ENCODE peak calls at places on chromosomes 5 and 9, in five cellular contexts. One of them, this sample, is unnamed.
A peak's percentile ranks its signal among the peaks of the same experiment; 100 is the strongest.

GRCh38 chr9:134593286-134593685 is 48.3 kb upstream of the COL5A1 start:
- DNase-seq in Calu3: no peak
- DNase-seq in bronchial epithelial cell: no peak
- DNase-seq in kidney epithelial cell: no peak
- DNase-seq in progenitor cell of endocrine pancreas: no peak
- DNase-seq in this sample: no peak

GRCh38 chr9:137353223-137354152 is 51.4 kb upstream of the NRARP start:
- DNase-seq in Calu3: no peak
- DNase-seq in bronchial epithelial cell: no peak
- DNase-seq in kidney epithelial cell: no peak
- DNase-seq in progenitor cell of endocrine pancreas: no peak
- DNase-seq in this sample: no peak

GRCh38 chr5:133821889-133822288 is 146.5 kb downstream of the C5orf15 start:
- DNase-seq in Calu3: no peak
- DNase-seq in bronchial epithelial cell: no peak
- DNase-seq in kidney epithelial cell: no peak
- DNase-seq in progenitor cell of endocrine pancreas: no peak
- DNase-seq in this sample: no peak

GRCh38 chr5:53418844-53419243 is 61.6 kb upstream of the FST start:
- DNase-seq in Calu3: no peak
- DNase-seq in bronchial epithelial cell: peak; percentile 99
- DNase-seq in kidney epithelial cell: peak; percentile 29
- DNase-seq in progenitor cell of endocrine pancreas: no peak
- DNase-seq in this sample: no peak

GRCh38 chr5:154197801-154198461 is 7.4 kb downstream of the GALNT10 start:
- DNase-seq in Calu3: peak; percentile 69
- DNase-seq in bronchial epithelial cell: peak; percentile 96
- DNase-seq in kidney epithelial cell: peak; percentile 82
- DNase-seq in progenitor cell of endocrine pancreas: no peak
- DNase-seq in this sample: peak; percentile 89

GRCh38 chr5:198516-198915 is 7.2 kb downstream of the LRRC14B start:
- DNase-seq in Calu3: no peak
- DNase-seq in bronchial epithelial cell: no peak
- DNase-seq in kidney epithelial cell: no peak
- DNase-seq in progenitor cell of endocrine pancreas: no peak
- DNase-seq in this sample: no peak

GRCh38 chr5:164708831-164709230 is 1203.4 kb downstream of the MAT2B start:
- DNase-seq in Calu3: no peak
- DNase-seq in bronchial epithelial cell: no peak
- DNase-seq in kidney epithelial cell: no peak
- DNase-seq in progenitor cell of endocrine pancreas: no peak
- DNase-seq in this sample: no peak

GRCh38 chr5:150645070-150645700 is 4.7 kb downstream of the SYNPO start:
- DNase-seq in Calu3: no peak
- DNase-seq in bronchial epithelial cell: no peak
- DNase-seq in kidney epithelial cell: peak; percentile 80
- DNase-seq in progenitor cell of endocrine pancreas: no peak
- DNase-seq in this sample: no peak

GRCh38 chr5:150774145-150774544 is 4.4 kb upstream of the SMIM3 start:
- DNase-seq in Calu3: no peak
- DNase-seq in bronchial epithelial cell: peak; percentile 99
- DNase-seq in kidney epithelial cell: peak; percentile 83
- DNase-seq in progenitor cell of endocrine pancreas: no peak
- DNase-seq in this sample: no peak

GRCh38 chr5:135645336-135645735 is 66.5 kb upstream of the CXCL14 start:
- DNase-seq in Calu3: no peak
- DNase-seq in bronchial epithelial cell: no peak
- DNase-seq in kidney epithelial cell: no peak
- DNase-seq in progenitor cell of endocrine pancreas: no peak
- DNase-seq in this sample: no peak

GRCh38 chr9:72905514-72906480 is 47.1 kb downstream of the ALDH1A1 start:
- DNase-seq in Calu3: no peak
- DNase-seq in bronchial epithelial cell: no peak
- DNase-seq in kidney epithelial cell: no peak
- DNase-seq in progenitor cell of endocrine pancreas: no peak
- DNase-seq in this sample: no peak

GRCh38 chr9:92141144-92142129 is 26.2 kb upstream of the SPTLC1 start:
- DNase-seq in Calu3: peak; percentile 40
- DNase-seq in bronchial epithelial cell: no peak
- DNase-seq in kidney epithelial cell: no peak
- DNase-seq in progenitor cell of endocrine pancreas: peak; percentile 52
- DNase-seq in this sample: no peak

GRCh38 chr5:142836048-142836447 is 65.9 kb downstream of the ARHGAP26 start:
- DNase-seq in Calu3: no peak
- DNase-seq in bronchial epithelial cell: no peak
- DNase-seq in kidney epithelial cell: no peak
- DNase-seq in progenitor cell of endocrine pancreas: no peak
- DNase-seq in this sample: no peak

GRCh38 chr9:21542780-21543179 is 60.7 kb upstream of the IFNE start:
- DNase-seq in Calu3: no peak
- DNase-seq in bronchial epithelial cell: no peak
- DNase-seq in kidney epithelial cell: no peak
- DNase-seq in progenitor cell of endocrine pancreas: no peak
- DNase-seq in this sample: no peak

GRCh38 chr5:56314536-56314935 is 81.4 kb upstream of the ANKRD55 start:
- DNase-seq in Calu3: no peak
- DNase-seq in bronchial epithelial cell: no peak
- DNase-seq in kidney epithelial cell: no peak
- DNase-seq in progenitor cell of endocrine pancreas: no peak
- DNase-seq in this sample: peak; percentile 29

GRCh38 chr5:57698785-57699184 is 216.2 kb upstream of the ACTBL2 start:
- DNase-seq in Calu3: no peak
- DNase-seq in bronchial epithelial cell: peak; percentile 96
- DNase-seq in kidney epithelial cell: peak; percentile 66
- DNase-seq in progenitor cell of endocrine pancreas: no peak
- DNase-seq in this sample: no peak

GRCh38 chr5:36371366-36371765 is 69.7 kb upstream of the RANBP3L start:
- DNase-seq in Calu3: no peak
- DNase-seq in bronchial epithelial cell: no peak
- DNase-seq in kidney epithelial cell: no peak
- DNase-seq in progenitor cell of endocrine pancreas: no peak
- DNase-seq in this sample: no peak

GRCh38 chr5:59798862-59799667 is 94.5 kb downstream of the PDE4D start:
- DNase-seq in Calu3: peak; percentile 57
- DNase-seq in bronchial epithelial cell: peak; percentile 78
- DNase-seq in kidney epithelial cell: no peak
- DNase-seq in progenitor cell of endocrine pancreas: no peak
- DNase-seq in this sample: peak; percentile 32

GRCh38 chr9:136682710-136683109 is 4.5 kb downstream of the AGPAT2 start:
- DNase-seq in Calu3: no peak
- DNase-seq in bronchial epithelial cell: no peak
- DNase-seq in kidney epithelial cell: no peak
- DNase-seq in progenitor cell of endocrine pancreas: no peak
- DNase-seq in this sample: no peak

GRCh38 chr9:114829686-114830085 is 23.8 kb upstream of the TNFSF15 start:
- DNase-seq in Calu3: no peak
- DNase-seq in bronchial epithelial cell: no peak
- DNase-seq in kidney epithelial cell: no peak
- DNase-seq in progenitor cell of endocrine pancreas: no peak
- DNase-seq in this sample: no peak

GRCh38 chr9:70588999-70589398 is 174.5 kb upstream of the KLF9 start:
- DNase-seq in Calu3: no peak
- DNase-seq in bronchial epithelial cell: no peak
- DNase-seq in kidney epithelial cell: no peak
- DNase-seq in progenitor cell of endocrine pancreas: no peak
- DNase-seq in this sample: no peak

GRCh38 chr9:128322342-128323191 is at the start of the genes COQ4 and TRUB2:
- DNase-seq in Calu3: peak; percentile 90
- DNase-seq in bronchial epithelial cell: peak; percentile 83
- DNase-seq in kidney epithelial cell: peak; percentile 63
- DNase-seq in progenitor cell of endocrine pancreas: peak; percentile 78
- DNase-seq in this sample: peak; percentile 96

GRCh38 chr5:67793418-67793817 is 422.1 kb upstream of the PIK3R1 start:
- DNase-seq in Calu3: no peak
- DNase-seq in bronchial epithelial cell: no peak
- DNase-seq in kidney epithelial cell: no peak
- DNase-seq in progenitor cell of endocrine pancreas: no peak
- DNase-seq in this sample: no peak

GRCh38 chr5:143618146-143618545 is 193.8 kb upstream of the HMHB1 start:
- DNase-seq in Calu3: no peak
- DNase-seq in bronchial epithelial cell: no peak
- DNase-seq in kidney epithelial cell: no peak
- DNase-seq in progenitor cell of endocrine pancreas: no peak
- DNase-seq in this sample: no peak

GRCh38 chr5:169290895-169291294 is 10.0 kb downstream of the SLIT3 start:
- DNase-seq in Calu3: no peak
- DNase-seq in bronchial epithelial cell: peak; percentile 35
- DNase-seq in kidney epithelial cell: no peak
- DNase-seq in progenitor cell of endocrine pancreas: no peak
- DNase-seq in this sample: no peak

GRCh38 chr5:57302164-57302563 is 128.3 kb downstream of the GPBP1 start:
- DNase-seq in Calu3: peak; percentile 78
- DNase-seq in bronchial epithelial cell: peak; percentile 81
- DNase-seq in kidney epithelial cell: peak; percentile 58
- DNase-seq in progenitor cell of endocrine pancreas: no peak
- DNase-seq in this sample: peak; percentile 81

GRCh38 chr5:123156577-123157296 is 67.7 kb downstream of the PRDM6 start:
- DNase-seq in Calu3: no peak
- DNase-seq in bronchial epithelial cell: peak; percentile 35
- DNase-seq in kidney epithelial cell: no peak
- DNase-seq in progenitor cell of endocrine pancreas: no peak
- DNase-seq in this sample: no peak

DNA sequence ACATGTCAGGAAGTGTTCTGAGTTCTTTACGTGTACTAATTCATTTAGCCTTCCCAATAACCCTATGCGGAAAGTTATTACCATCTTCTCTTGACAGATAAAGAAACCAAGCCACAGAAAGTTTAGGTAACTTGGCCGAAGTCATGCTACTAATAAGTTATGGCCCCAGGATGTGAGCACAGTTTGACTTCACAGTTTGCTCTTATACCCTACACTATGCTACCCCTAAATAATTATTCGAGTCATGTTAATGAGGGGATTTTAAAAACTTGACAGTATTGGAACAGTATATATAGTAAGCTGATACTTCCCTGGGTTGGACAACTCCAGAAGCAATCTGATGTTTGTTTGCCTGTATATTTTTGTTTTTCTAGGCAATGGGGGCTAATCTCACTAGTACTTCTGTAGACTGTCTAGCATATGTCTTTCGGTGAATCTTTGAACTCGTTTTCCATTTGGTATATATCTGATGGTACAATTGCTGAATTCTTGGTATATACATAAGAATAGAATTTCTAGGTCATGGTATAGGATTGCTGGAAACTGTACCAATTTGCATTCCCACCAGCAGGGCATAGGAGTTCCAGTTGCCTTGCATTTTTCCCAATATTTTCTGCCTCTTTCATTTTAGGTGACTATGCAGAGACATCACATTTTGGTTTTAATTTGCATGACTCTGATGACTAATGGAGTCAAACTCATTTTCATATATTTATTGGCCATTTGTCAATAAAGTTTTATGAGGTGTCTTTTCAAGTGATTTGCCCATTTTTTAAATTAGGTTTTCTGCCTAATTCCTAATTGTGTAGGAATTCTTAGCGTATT is 29.2 kb upstream of the PDCD1LG2 start:
- DNase-seq in Calu3: no peak
- DNase-seq in bronchial epithelial cell: no peak
- DNase-seq in kidney epithelial cell: no peak
- DNase-seq in progenitor cell of endocrine pancreas: no peak
- DNase-seq in this sample: no peak
- TF ChIP-seq CTCF in Calu3: no peak
- TF ChIP-seq CTCF in bronchial epithelial cell: no peak
- TF ChIP-seq CTCF in kidney epithelial cell: no peak
- TF ChIP-seq CTCF in progenitor cell of endocrine pancreas: peak; percentile 16
- TF ChIP-seq CTCF in this sample: no peak

DNA sequence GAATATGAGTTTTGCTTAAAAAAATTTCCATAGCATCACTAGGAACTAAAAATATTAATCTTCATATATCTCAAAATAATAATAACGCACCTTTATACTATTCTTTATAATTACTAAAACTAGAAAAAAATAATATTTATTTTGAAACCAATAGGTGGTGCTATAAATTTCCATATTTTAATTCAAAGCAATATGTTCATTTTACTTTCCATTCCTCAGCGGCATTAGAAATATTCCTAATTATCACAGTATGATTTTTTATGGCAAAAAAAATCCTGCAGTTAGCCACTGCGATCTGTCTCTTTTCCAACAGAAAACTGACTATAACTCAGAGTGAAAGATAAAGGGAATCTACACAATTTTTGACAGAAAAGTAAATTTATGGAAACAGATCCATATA is 167.4 kb upstream of the MPDZ start:
- DNase-seq in Calu3: no peak
- DNase-seq in bronchial epithelial cell: peak; percentile 8
- DNase-seq in kidney epithelial cell: no peak
- DNase-seq in progenitor cell of endocrine pancreas: no peak
- DNase-seq in this sample: no peak
- TF ChIP-seq CTCF in Calu3: no peak
- TF ChIP-seq CTCF in bronchial epithelial cell: no peak
- TF ChIP-seq CTCF in kidney epithelial cell: no peak
- TF ChIP-seq CTCF in progenitor cell of endocrine pancreas: no peak
- TF ChIP-seq CTCF in this sample: no peak

GRCh38 chr9:132543960-132544359 is 38.4 kb upstream of the BARHL1 start:
- DNase-seq in Calu3: no peak
- DNase-seq in bronchial epithelial cell: no peak
- DNase-seq in kidney epithelial cell: no peak
- DNase-seq in progenitor cell of endocrine pancreas: no peak
- DNase-seq in this sample: no peak
- TF ChIP-seq CTCF in Calu3: no peak
- TF ChIP-seq CTCF in bronchial epithelial cell: no peak
- TF ChIP-seq CTCF in kidney epithelial cell: no peak
- TF ChIP-seq CTCF in progenitor cell of endocrine pancreas: no peak
- TF ChIP-seq CTCF in this sample: no peak

GRCh38 chr5:140785905-140786686 is at the start of gene PCDHA1:
- DNase-seq in Calu3: peak; percentile 23
- DNase-seq in bronchial epithelial cell: no peak
- DNase-seq in kidney epithelial cell: no peak
- DNase-seq in progenitor cell of endocrine pancreas: no peak
- DNase-seq in this sample: no peak
- TF ChIP-seq CTCF in Calu3: no peak
- TF ChIP-seq CTCF in bronchial epithelial cell: no peak
- TF ChIP-seq CTCF in kidney epithelial cell: no peak
- TF ChIP-seq CTCF in progenitor cell of endocrine pancreas: no peak
- TF ChIP-seq CTCF in this sample: no peak

This sample was measured in activated CD8-positive, alpha-beta T cell treated with anti-CD3 and anti-CD28 coated beads for 36 hours.